ENCODE peak calls at places on chromosomes 1 and 21, in eight cellular contexts. O is NCI-H1436, E is pulmonary artery endothelial cell, X is skeletal muscle cell, D is cardiac muscle cell, U is EL, C is Calu3, Z is AG08396. H is an unnamed sample.

GRCh38 chr1:84619383-84620093 is 45.3 kb upstream of the CTBS start:
- DNase-seq in O (peak), E (peak), X (peak), D (peak), U (peak), C (peak), Z (peak), H (peak)

GRCh38 chr1:213388199-213388598 is 337.2 kb downstream of the RPS6KC1 start:
- DNase-seq in O (no peak), E (no peak), X (no peak), D (no peak), U (no peak), C (no peak), Z (no peak), H (no peak)

GRCh38 chr1:193707271-193708015 is 521.0 kb upstream of the B3GALT2 start:
- DNase-seq in O (no peak), E (no peak), X (no peak), D (no peak), U (peak), C (no peak), Z (no peak), H (no peak)

GRCh38 chr21:31514598-31514997 is 144.9 kb upstream of the SOD1 start:
- DNase-seq in O (no peak), E (no peak), X (no peak), D (peak), U (no peak), C (peak), Z (no peak), H (no peak)

GRCh38 chr21:29208666-29209059 is 78.2 kb downstream of the MAP3K7CL start:
- DNase-seq in O (no peak), E (no peak), X (peak), D (no peak), U (peak), C (no peak), Z (no peak), H (no peak)

GRCh38 chr1:202192770-202193613 is 607 bp upstream of the LGR6 start:
- DNase-seq in O (peak), E (no peak), X (no peak), D (peak), U (peak), C (peak), Z (peak), H (peak)

GRCh38 chr1:181134543-181135461 is 46.3 kb downstream of the IER5 start:
- DNase-seq in O (no peak), E (peak), X (peak), D (no peak), U (peak), C (peak), Z (peak), H (peak)

GRCh38 chr1:117171900-117172501 is 38.7 kb downstream of the VTCN1 start:
- DNase-seq in O (no peak), E (no peak), X (peak), D (no peak), U (no peak), C (peak), Z (no peak), H (no peak)

GRCh38 chr1:213303286-213303685 is 252.2 kb downstream of the RPS6KC1 start:
- DNase-seq in O (no peak), E (no peak), X (peak), D (peak), U (peak), C (no peak), Z (no peak), H (no peak)

GRCh38 chr1:31013187-31013864 is 52.2 kb downstream of the PUM1 start:
- DNase-seq in O (no peak), E (peak), X (no peak), D (no peak), U (peak), C (peak), Z (no peak), H (no peak)

GRCh38 chr21:33211305-33211704 is 18.4 kb upstream of the IFNAR2 start:
- DNase-seq in O (no peak), E (no peak), X (no peak), D (no peak), U (no peak), C (no peak), Z (no peak), H (no peak)

GRCh38 chr1:175493321-175493998 is 249.9 kb downstream of the TNR start:
- DNase-seq in O (no peak), E (no peak), X (no peak), D (no peak), U (no peak), C (no peak), Z (no peak), H (no peak)

GRCh38 chr1:61518670-61519400 is 206.1 kb downstream of the TM2D1 start:
- DNase-seq in O (no peak), E (no peak), X (no peak), D (no peak), U (no peak), C (no peak), Z (no peak), H (no peak)

GRCh38 chr1:170262540-170262939 is 116.8 kb downstream of the NTMT2 start:
- DNase-seq in O (no peak), E (no peak), X (no peak), D (no peak), U (no peak), C (no peak), Z (no peak), H (no peak)

GRCh38 chr1:21397813-21398188 is 42.1 kb upstream of the NBPF3 start:
- DNase-seq in O (no peak), E (no peak), X (no peak), D (no peak), U (no peak), C (no peak), Z (no peak), H (peak)

GRCh38 chr21:41166947-41167346 is 1.0 kb upstream of the BACE2 start:
- DNase-seq in O (no peak), E (no peak), X (no peak), D (no peak), U (no peak), C (no peak), Z (no peak), H (no peak)

GRCh38 chr1:50420689-50421365 is 2.4 kb downstream of the DMRTA2 start:
- DNase-seq in O (no peak), E (no peak), X (no peak), D (peak), U (no peak), C (no peak), Z (no peak), H (peak)

GRCh38 chr1:206461602-206462455 is 8.4 kb upstream of the IKBKE start:
- DNase-seq in O (peak), E (no peak), X (no peak), D (peak), U (peak), C (peak), Z (peak), H (peak)

GRCh38 chr1:53122194-53122846 is 20.1 kb downstream of the SLC1A7 start:
- DNase-seq in O (no peak), E (no peak), X (no peak), D (no peak), U (no peak), C (no peak), Z (peak), H (no peak)